ENCODE peak calls at places on chromosomes 16 and 17, in six cellular contexts. H is activated naive CD4-positive, alpha-beta T cell; S is GM12891; X is NCI-H1436 treated with DMSO at 0.1 percent for 48 hours; R is NCI-H1694; E is naive B cell. Q is an unnamed sample.

GRCh38 chr17:11986179-11986938 is 10.9 kb downstream of the ZNF18 start:
- DNase-seq in H (no peak), S (no peak), X (no peak), R (no peak), E (no peak), Q (no peak)

GRCh38 chr17:67183531-67183930 is 61.5 kb downstream of the HELZ start:
- DNase-seq in H (no peak), S (no peak), X (no peak), R (no peak), E (no peak), Q (no peak)

GRCh38 chr16:23959069-23959800 is 123.5 kb downstream of the PRKCB start:
- DNase-seq in H (no peak), S (no peak), X (no peak), R (no peak), E (no peak), Q (no peak)

GRCh38 chr17:20120835-20121234 is 111.7 kb downstream of the SPECC1 start:
- DNase-seq in H (no peak), S (no peak), X (no peak), R (peak), E (no peak), Q (peak)

GRCh38 chr16:10240854-10241613 is 58.8 kb upstream of the GRIN2A start:
- DNase-seq in H (no peak), S (no peak), X (no peak), R (no peak), E (no peak), Q (no peak)

GRCh38 chr17:70434536-70435490 is 265.5 kb downstream of the KCNJ2 start:
- DNase-seq in H (no peak), S (no peak), X (no peak), R (no peak), E (no peak), Q (no peak)

GRCh38 chr17:9529033-9529748 is 46.4 kb downstream of the STX8 start:
- DNase-seq in H (no peak), S (peak), X (no peak), R (no peak), E (no peak), Q (no peak)

GRCh38 chr17:28841901-28842281 is 699 bp downstream of the FAM222B start:
- DNase-seq in H (no peak), S (no peak), X (no peak), R (no peak), E (no peak), Q (no peak)

GRCh38 chr17:15963670-15964110 is 18.8 kb downstream of the ADORA2B start:
- DNase-seq in H (no peak), S (no peak), X (no peak), R (no peak), E (no peak), Q (no peak)

GRCh38 chr16:10964891-10965326 is 20.5 kb downstream of the CLEC16A start:
- DNase-seq in H (no peak), S (no peak), X (no peak), R (no peak), E (no peak), Q (no peak)

GRCh38 chr16:80150978-80151705 is 389.7 kb upstream of the DYNLRB2 start:
- DNase-seq in H (no peak), S (no peak), X (no peak), R (no peak), E (no peak), Q (no peak)

GRCh38 chr16:15041260-15042011 is 14.4 kb downstream of the NTAN1 start:
- DNase-seq in H (no peak), S (no peak), X (no peak), R (no peak), E (no peak), Q (no peak)

GRCh38 chr16:68993885-68994284 is 111.6 kb upstream of the HAS3 start:
- DNase-seq in H (no peak), S (no peak), X (no peak), R (no peak), E (no peak), Q (no peak)

GRCh38 chr17:33266116-33266515 is 27.0 kb downstream of the ASIC2 start:
- DNase-seq in H (no peak), S (no peak), X (no peak), R (no peak), E (no peak), Q (no peak)

GRCh38 chr17:27379863-27380533 is 76.2 kb upstream of the KSR1 start:
- DNase-seq in H (no peak), S (no peak), X (no peak), R (no peak), E (no peak), Q (peak)

GRCh38 chr16:8960788-8961109 is 3.0 kb downstream of the USP7 start:
- DNase-seq in H (no peak), S (no peak), X (no peak), R (no peak), E (no peak), Q (no peak)

GRCh38 chr17:64345691-64346376 is 44.8 kb downstream of the PECAM1 start:
- DNase-seq in H (no peak), S (no peak), X (no peak), R (no peak), E (no peak), Q (no peak)